ENCODE peak calls at places on chromosomes 6 and 20, in eight cellular contexts. Y, C, D, Q, P, A, T and H are unnamed samples.
A peak's percentile ranks its signal among the peaks of the same experiment; 100 is the strongest.

GRCh38 chr6:79307321-79308036 is 73.0 kb upstream of the HMGN3 start:
- DNase-seq in T (peak; percentile 44), Y (no peak), C (no peak), P (peak; percentile 1), Q (no peak), A (no peak), D (no peak), H (no peak)

GRCh38 chr20:35604444-35604750 is 11.2 kb upstream of the SPAG4 start:
- DNase-seq in C (peak; percentile 44), D (no peak), P (no peak), Q (peak; percentile 88), T (no peak), Y (no peak), A (no peak), H (no peak)

GRCh38 chr6:73675466-73676098 is 20.4 kb upstream of the CD109 start:
- DNase-seq in C (peak; percentile 84), T (peak; percentile 88), Q (peak; percentile 78), P (peak; percentile 85), A (peak; percentile 45), D (peak; percentile 53), Y (peak; percentile 76), H (peak; percentile 66)

GRCh38 chr6:13357551-13358075 is 29.3 kb upstream of the TBC1D7 start:
- DNase-seq in T (no peak), D (no peak), Q (peak; percentile 28), P (peak; percentile 30), C (peak; percentile 14), Y (no peak), A (no peak), H (no peak)

GRCh38 chr20:10648651-10649050 is 25.1 kb downstream of the JAG1 start:
- DNase-seq in Y (no peak), C (no peak), P (peak; percentile 70), A (no peak), Q (no peak), D (no peak), T (no peak), H (no peak)

GRCh38 chr6:17709476-17709875 is 2.8 kb upstream of the NUP153 start:
- DNase-seq in A (no peak), Q (no peak), Y (no peak), P (peak; percentile 27), D (no peak), C (no peak), T (no peak), H (no peak)

GRCh38 chr6:134026597-134026996 is 25.8 kb downstream of the SLC2A12 start:
- DNase-seq in P (no peak), D (no peak), C (no peak), Q (no peak), A (no peak), T (peak; percentile 60), Y (no peak), H (no peak)

GRCh38 chr20:37285664-37286374 is 3.6 kb upstream of the MANBAL start:
- DNase-seq in T (no peak), Y (peak; percentile 24), A (no peak), Q (no peak), C (no peak), P (no peak), D (no peak), H (no peak)

GRCh38 chr6:16236648-16237199 is 1.7 kb upstream of the GMPR start:
- DNase-seq in D (no peak), C (peak; percentile 11), Q (no peak), P (peak; percentile 76), T (peak; percentile 38), Y (peak; percentile 58), A (no peak), H (peak; percentile 46)

GRCh38 chr6:15502451-15503345 is 160.1 kb downstream of the DTNBP1 start:
- DNase-seq in P (no peak), T (no peak), D (no peak), Y (no peak), C (no peak), A (no peak), Q (no peak), H (no peak)

GRCh38 chr6:5569491-5569890 is 308.2 kb downstream of the FARS2 start:
- DNase-seq in P (peak; percentile 31), D (no peak), Y (no peak), Q (no peak), T (peak; percentile 44), C (no peak), A (no peak), H (no peak)

GRCh38 chr6:7747901-7748504 is 22.1 kb downstream of the BMP6 start:
- DNase-seq in C (no peak), T (no peak), D (no peak), Y (no peak), P (no peak), Q (no peak), A (no peak), H (no peak)

GRCh38 chr6:37624606-37625574 is 72.8 kb downstream of the MDGA1 start:
- DNase-seq in P (peak; percentile 30), Q (no peak), D (peak; percentile 41), T (peak; percentile 67), A (no peak), Y (peak; percentile 48), C (no peak), H (peak; percentile 65)

GRCh38 chr6:20236899-20237600 is 24.8 kb upstream of the MBOAT1 start:
- DNase-seq in C (no peak), T (peak; percentile 64), P (no peak), D (no peak), Q (no peak), A (no peak), Y (no peak), H (no peak)

GRCh38 chr6:30494275-30494990 is 5.1 kb downstream of the HLA-E start:
- DNase-seq in T (no peak), C (peak; percentile 62), Y (no peak), Q (no peak), A (no peak), P (no peak), D (no peak), H (no peak)

GRCh38 chr6:30495993-30496392 is 6.7 kb downstream of the HLA-E start:
- DNase-seq in A (no peak), D (no peak), P (no peak), Y (no peak), Q (no peak), T (no peak), C (no peak), H (no peak)

GRCh38 chr6:30491963-30492616 is 2.8 kb downstream of the HLA-E start:
- DNase-seq in Y (no peak), C (peak; percentile 46), T (no peak), D (no peak), Q (no peak), P (no peak), A (no peak), H (no peak)

GRCh38 chr6:30490031-30490876 is 945 bp downstream of the HLA-E start:
- DNase-seq in A (peak; percentile 79), P (peak; percentile 51), D (no peak), T (peak; percentile 57), Y (peak; percentile 81), Q (peak; percentile 77), C (peak; percentile 88), H (peak; percentile 87)

DNA sequence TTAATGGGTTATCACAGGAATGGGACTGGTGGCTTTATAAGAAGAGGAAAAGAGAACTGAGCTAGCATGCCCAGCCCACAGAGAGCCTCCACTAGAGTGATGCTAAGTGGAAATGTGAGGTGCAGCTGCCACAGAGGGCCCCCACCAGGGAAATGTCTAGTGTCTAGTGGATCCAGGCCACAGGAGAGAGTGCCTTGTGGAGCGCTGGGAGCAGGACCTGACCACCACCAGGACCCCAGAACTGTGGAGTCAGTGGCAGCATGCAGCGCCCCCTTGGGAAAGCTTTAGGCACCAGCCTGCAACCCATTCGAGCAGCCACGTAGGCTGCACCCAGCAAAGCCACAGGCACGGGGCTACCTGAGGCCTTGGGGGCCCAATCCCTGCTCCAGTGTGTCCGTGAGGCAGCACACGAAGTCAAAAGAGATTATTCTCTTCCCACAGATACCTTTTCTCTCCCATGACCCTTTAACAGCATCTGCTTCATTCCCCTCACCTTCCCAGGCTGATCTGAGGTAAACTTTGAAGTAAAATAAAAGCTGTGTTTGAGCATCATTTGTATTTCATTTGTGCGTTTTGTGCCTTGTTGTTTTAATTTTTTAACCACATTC is 4.4 kb downstream of the HLA-E start:
- DNase-seq in T (no peak), Q (peak; percentile 79), D (no peak), P (no peak), A (no peak), C (peak; percentile 76), Y (peak; percentile 15), H (no peak)
- TF ChIP-seq CTCF in T (peak; percentile 36), Q (peak; percentile 39), D (no peak), P (peak; percentile 13), A (peak; percentile 31), C (peak; percentile 41), Y (peak; percentile 49), H (peak; percentile 15)

GRCh38 chr20:56800088-56800487 is 171.0 kb downstream of the TFAP2C start:
- DNase-seq in P (no peak), Y (no peak), A (no peak), T (no peak), C (no peak), Q (no peak), D (no peak), H (no peak)
- TF ChIP-seq CTCF in P (no peak), Y (no peak), A (no peak), T (peak; percentile 43), C (no peak), Q (no peak), D (no peak), H (no peak)

DNA sequence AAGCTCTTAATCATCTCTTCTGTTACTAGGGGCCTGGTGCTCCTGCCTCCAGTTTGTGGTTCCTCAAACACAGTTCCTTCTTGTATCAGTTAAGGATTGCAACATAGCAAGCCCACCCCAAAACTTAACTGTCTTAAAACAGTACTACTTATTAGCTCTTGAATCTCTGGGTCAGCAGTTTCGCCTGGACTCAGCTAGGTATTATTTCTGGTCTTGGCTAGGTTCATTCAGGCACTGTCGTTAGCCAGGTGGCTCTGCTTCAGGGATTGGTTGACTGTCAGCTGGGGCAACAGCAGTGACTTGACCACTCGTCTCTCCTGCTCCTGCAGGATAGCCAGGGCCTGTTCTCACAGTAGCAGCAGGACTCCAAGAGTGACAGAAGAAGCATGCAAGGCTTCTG is 30.0 kb upstream of the RALY start:
- DNase-seq in Y (no peak), Q (no peak), P (no peak), T (no peak), A (no peak), C (no peak), D (no peak), H (no peak)
- TF ChIP-seq CTCF in Y (no peak), Q (no peak), P (no peak), T (no peak), A (no peak), C (no peak), D (no peak), H (no peak)

DNA sequence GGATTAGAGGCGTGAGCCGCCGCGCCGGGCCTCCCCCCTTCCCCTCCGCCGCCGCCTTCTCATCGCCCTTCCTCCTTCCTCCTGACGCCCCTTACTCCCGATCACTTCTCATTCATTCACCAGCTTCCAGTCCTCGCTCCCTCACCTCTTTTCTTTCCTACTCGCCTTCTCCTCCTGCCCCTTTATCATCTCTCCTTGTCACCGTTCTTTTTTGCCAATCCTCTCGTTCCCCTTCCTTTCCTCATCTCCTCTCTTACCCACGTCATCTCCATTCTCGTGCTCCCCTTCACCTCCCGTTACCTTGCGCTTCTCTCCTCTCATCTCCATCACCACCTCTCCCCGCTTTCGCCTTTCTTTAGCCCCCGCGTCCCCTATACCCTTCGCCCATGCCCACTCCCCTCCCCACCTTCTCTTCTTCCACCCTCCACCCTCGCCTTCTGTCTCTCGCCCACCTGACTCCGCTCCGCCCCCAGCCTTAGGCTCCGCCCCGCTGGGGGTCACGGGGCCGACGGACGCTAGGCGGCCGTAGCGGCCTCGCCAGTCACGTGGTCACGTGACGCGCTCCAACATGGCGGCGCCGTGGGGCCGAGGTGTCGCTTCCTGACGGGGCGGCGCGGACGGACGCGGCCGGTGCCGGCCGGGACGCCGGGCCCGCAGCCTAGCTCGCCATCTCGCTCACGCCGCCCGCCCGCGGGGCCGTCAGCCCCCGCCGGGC is at the start of gene ARFGEF2:
- DNase-seq in T (peak; percentile 97), Q (peak; percentile 93), P (peak; percentile 82), A (peak; percentile 72), C (peak; percentile 92), D (peak; percentile 92), Y (peak; percentile 89), H (peak; percentile 98)
- TF ChIP-seq CTCF in T (no peak), Q (no peak), P (no peak), A (no peak), C (no peak), D (no peak), Y (no peak), H (no peak)